ENCODE peak calls at places on chromosome 22, in eight cellular contexts. One of them, this sample, is unnamed. For H3K4me1, the result is how much of the 10 kb centered on the place peaks cover.

GRCh38 chr22:41770715-41771452 is 29.6 kb upstream of the CCDC134 start:
- DNase-seq in left ventricle myocardium inferior: no peak
- DNase-seq in OCI-LY7: no peak
- DNase-seq in CD4-positive, CD25-positive, alpha-beta regulatory T cell: no peak
- DNase-seq in sigmoid colon: no peak
- DNase-seq in transverse colon: no peak
- DNase-seq in GM23338: no peak
- DNase-seq in thoracic aorta: no peak
- DNase-seq in this sample: no peak

GRCh38 chr22:32531955-32532818 is 57.6 kb downstream of the FBXO7 start:
- DNase-seq in left ventricle myocardium inferior: peak
- DNase-seq in OCI-LY7: no peak
- DNase-seq in transverse colon: peak
- DNase-seq in thoracic aorta: peak
- DNase-seq in sigmoid colon: peak
- DNase-seq in CD4-positive, CD25-positive, alpha-beta regulatory T cell: no peak
- DNase-seq in GM23338: peak
- DNase-seq in this sample: peak

GRCh38 chr22:31715157-31715778 is 34.7 kb downstream of the PRR14L start:
- DNase-seq in OCI-LY7: no peak
- DNase-seq in thoracic aorta: no peak
- DNase-seq in left ventricle myocardium inferior: no peak
- DNase-seq in sigmoid colon: no peak
- DNase-seq in GM23338: no peak
- DNase-seq in transverse colon: no peak
- DNase-seq in CD4-positive, CD25-positive, alpha-beta regulatory T cell: no peak
- DNase-seq in this sample: no peak

GRCh38 chr22:37742374-37743092 is 45.7 kb downstream of the TRIOBP start:
- DNase-seq in transverse colon: no peak
- DNase-seq in sigmoid colon: peak
- DNase-seq in left ventricle myocardium inferior: no peak
- DNase-seq in CD4-positive, CD25-positive, alpha-beta regulatory T cell: no peak
- DNase-seq in OCI-LY7: no peak
- DNase-seq in GM23338: no peak
- DNase-seq in thoracic aorta: no peak
- DNase-seq in this sample: no peak

GRCh38 chr22:31253949-31254348 is 38.3 kb downstream of the PIK3IP1 start:
- DNase-seq in transverse colon: peak
- DNase-seq in left ventricle myocardium inferior: peak
- DNase-seq in CD4-positive, CD25-positive, alpha-beta regulatory T cell: no peak
- DNase-seq in OCI-LY7: no peak
- DNase-seq in sigmoid colon: peak
- DNase-seq in GM23338: peak
- DNase-seq in thoracic aorta: no peak
- DNase-seq in this sample: no peak

GRCh38 chr22:35023692-35024363 is 42.1 kb upstream of the ISX start:
- DNase-seq in transverse colon: peak
- DNase-seq in left ventricle myocardium inferior: peak
- DNase-seq in CD4-positive, CD25-positive, alpha-beta regulatory T cell: peak
- DNase-seq in OCI-LY7: peak
- DNase-seq in GM23338: peak
- DNase-seq in sigmoid colon: no peak
- DNase-seq in thoracic aorta: no peak
- DNase-seq in this sample: peak

GRCh38 chr22:37274380-37274862 is 7.9 kb upstream of the CYTH4 start:
- DNase-seq in transverse colon: peak
- DNase-seq in OCI-LY7: peak
- DNase-seq in CD4-positive, CD25-positive, alpha-beta regulatory T cell: no peak
- DNase-seq in GM23338: no peak
- DNase-seq in thoracic aorta: no peak
- DNase-seq in left ventricle myocardium inferior: peak
- DNase-seq in sigmoid colon: peak
- DNase-seq in this sample: no peak

GRCh38 chr22:44184006-44184405 is 3.3 kb downstream of the PARVG start:
- DNase-seq in thoracic aorta: no peak
- DNase-seq in GM23338: no peak
- DNase-seq in OCI-LY7: no peak
- DNase-seq in transverse colon: no peak
- DNase-seq in CD4-positive, CD25-positive, alpha-beta regulatory T cell: no peak
- DNase-seq in left ventricle myocardium inferior: no peak
- DNase-seq in sigmoid colon: no peak
- DNase-seq in this sample: no peak

GRCh38 chr22:38681784-38682335 is at the start of gene TOMM22:
- DNase-seq in GM23338: peak
- DNase-seq in thoracic aorta: peak
- DNase-seq in sigmoid colon: peak
- DNase-seq in left ventricle myocardium inferior: peak
- DNase-seq in transverse colon: peak
- DNase-seq in CD4-positive, CD25-positive, alpha-beta regulatory T cell: peak
- DNase-seq in OCI-LY7: peak
- DNase-seq in this sample: peak

GRCh38 chr22:40759294-40759840 is 59.8 kb downstream of the SLC25A17 start:
- DNase-seq in left ventricle myocardium inferior: no peak
- DNase-seq in transverse colon: no peak
- DNase-seq in OCI-LY7: no peak
- DNase-seq in thoracic aorta: no peak
- DNase-seq in GM23338: no peak
- DNase-seq in CD4-positive, CD25-positive, alpha-beta regulatory T cell: no peak
- DNase-seq in sigmoid colon: no peak
- DNase-seq in this sample: no peak

GRCh38 chr22:17633217-17633997 is 4.9 kb upstream of the ATP6V1E1 start:
- DNase-seq in sigmoid colon: no peak
- DNase-seq in left ventricle myocardium inferior: no peak
- DNase-seq in GM23338: peak
- DNase-seq in thoracic aorta: no peak
- DNase-seq in CD4-positive, CD25-positive, alpha-beta regulatory T cell: no peak
- DNase-seq in transverse colon: no peak
- DNase-seq in OCI-LY7: no peak
- DNase-seq in this sample: no peak

GRCh38 chr22:23862103-23862502 is 4.4 kb downstream of the SLC2A11 start:
- DNase-seq in CD4-positive, CD25-positive, alpha-beta regulatory T cell: peak
- DNase-seq in sigmoid colon: no peak
- DNase-seq in left ventricle myocardium inferior: no peak
- DNase-seq in OCI-LY7: peak
- DNase-seq in thoracic aorta: no peak
- DNase-seq in transverse colon: no peak
- DNase-seq in GM23338: peak
- DNase-seq in this sample: peak

DNA sequence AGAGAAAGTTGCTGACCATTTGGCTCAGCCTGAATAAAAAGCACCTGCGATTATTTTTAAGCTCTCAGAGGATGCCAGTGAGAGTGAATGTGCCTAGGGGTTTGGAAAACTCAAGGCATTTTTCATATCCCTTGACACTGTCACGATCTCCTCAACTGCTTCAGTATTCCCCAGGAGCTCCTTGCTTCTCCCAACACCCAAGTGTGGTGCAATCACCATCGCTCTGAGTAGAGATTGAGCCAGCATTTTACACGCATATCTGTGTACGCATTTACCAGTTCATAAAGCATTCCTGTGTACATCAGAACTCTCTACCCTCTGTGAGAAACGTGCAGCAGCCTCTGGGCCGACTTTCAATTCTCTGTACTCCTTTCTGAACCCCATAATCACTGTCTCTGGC is 1.3 kb downstream of the SRRD start:
- DNase-seq in OCI-LY7: no peak
- DNase-seq in sigmoid colon: no peak
- DNase-seq in CD4-positive, CD25-positive, alpha-beta regulatory T cell: no peak
- DNase-seq in left ventricle myocardium inferior: no peak
- DNase-seq in GM23338: no peak
- DNase-seq in thoracic aorta: no peak
- DNase-seq in transverse colon: no peak
- DNase-seq in this sample: no peak
- H3K4me1 ChIP-seq in OCI-LY7: half or more
- H3K4me1 ChIP-seq in sigmoid colon: under half
- H3K4me1 ChIP-seq in CD4-positive, CD25-positive, alpha-beta regulatory T cell: under half
- H3K4me1 ChIP-seq in left ventricle myocardium inferior: half or more
- H3K4me1 ChIP-seq in GM23338: under half
- H3K4me1 ChIP-seq in thoracic aorta: under half
- H3K4me1 ChIP-seq in transverse colon: under half
- H3K4me1 ChIP-seq in this sample: under half

DNA sequence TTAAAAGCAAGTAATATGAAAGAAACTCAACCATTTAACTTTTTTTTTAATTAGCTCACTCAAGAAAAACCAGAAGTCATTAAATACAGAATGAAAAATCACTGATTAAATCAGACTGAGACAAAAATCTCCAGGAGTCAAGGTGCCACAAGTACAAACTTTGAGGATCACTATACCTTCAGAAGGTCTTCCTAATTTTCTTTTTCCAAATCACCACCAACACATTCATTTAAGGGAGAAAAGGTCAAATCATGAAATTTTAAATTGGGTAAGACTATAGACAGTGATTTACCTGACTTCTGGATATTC is 32.3 kb downstream of the PITPNB start:
- DNase-seq in thoracic aorta: no peak
- DNase-seq in sigmoid colon: no peak
- DNase-seq in GM23338: no peak
- DNase-seq in OCI-LY7: no peak
- DNase-seq in CD4-positive, CD25-positive, alpha-beta regulatory T cell: no peak
- DNase-seq in left ventricle myocardium inferior: no peak
- DNase-seq in transverse colon: no peak
- DNase-seq in this sample: no peak
- H3K4me1 ChIP-seq in thoracic aorta: under half
- H3K4me1 ChIP-seq in sigmoid colon: half or more
- H3K4me1 ChIP-seq in GM23338: under half
- H3K4me1 ChIP-seq in OCI-LY7: under half
- H3K4me1 ChIP-seq in CD4-positive, CD25-positive, alpha-beta regulatory T cell: under half
- H3K4me1 ChIP-seq in left ventricle myocardium inferior: half or more
- H3K4me1 ChIP-seq in transverse colon: under half
- H3K4me1 ChIP-seq in this sample: under half

GRCh38 chr22:42921301-42921700 is 64.2 kb upstream of the ARFGAP3 start:
- DNase-seq in sigmoid colon: peak
- DNase-seq in GM23338: no peak
- DNase-seq in CD4-positive, CD25-positive, alpha-beta regulatory T cell: no peak
- DNase-seq in OCI-LY7: no peak
- DNase-seq in transverse colon: no peak
- DNase-seq in left ventricle myocardium inferior: no peak
- DNase-seq in thoracic aorta: no peak
- DNase-seq in this sample: no peak

GRCh38 chr22:42924436-42924835 is 67.4 kb upstream of the ARFGAP3 start:
- DNase-seq in sigmoid colon: peak
- DNase-seq in left ventricle myocardium inferior: no peak
- DNase-seq in transverse colon: no peak
- DNase-seq in GM23338: no peak
- DNase-seq in OCI-LY7: no peak
- DNase-seq in thoracic aorta: no peak
- DNase-seq in CD4-positive, CD25-positive, alpha-beta regulatory T cell: no peak
- DNase-seq in this sample: no peak

GRCh38 chr22:42925598-42925997 is 68.5 kb upstream of the ARFGAP3 start:
- DNase-seq in transverse colon: no peak
- DNase-seq in CD4-positive, CD25-positive, alpha-beta regulatory T cell: no peak
- DNase-seq in thoracic aorta: no peak
- DNase-seq in GM23338: no peak
- DNase-seq in OCI-LY7: no peak
- DNase-seq in left ventricle myocardium inferior: no peak
- DNase-seq in sigmoid colon: no peak
- DNase-seq in this sample: no peak

GRCh38 chr22:42920101-42920820 is 63.2 kb upstream of the ARFGAP3 start:
- DNase-seq in OCI-LY7: no peak
- DNase-seq in GM23338: no peak
- DNase-seq in transverse colon: no peak
- DNase-seq in thoracic aorta: no peak
- DNase-seq in sigmoid colon: peak
- DNase-seq in CD4-positive, CD25-positive, alpha-beta regulatory T cell: no peak
- DNase-seq in left ventricle myocardium inferior: no peak
- DNase-seq in this sample: no peak

DNA sequence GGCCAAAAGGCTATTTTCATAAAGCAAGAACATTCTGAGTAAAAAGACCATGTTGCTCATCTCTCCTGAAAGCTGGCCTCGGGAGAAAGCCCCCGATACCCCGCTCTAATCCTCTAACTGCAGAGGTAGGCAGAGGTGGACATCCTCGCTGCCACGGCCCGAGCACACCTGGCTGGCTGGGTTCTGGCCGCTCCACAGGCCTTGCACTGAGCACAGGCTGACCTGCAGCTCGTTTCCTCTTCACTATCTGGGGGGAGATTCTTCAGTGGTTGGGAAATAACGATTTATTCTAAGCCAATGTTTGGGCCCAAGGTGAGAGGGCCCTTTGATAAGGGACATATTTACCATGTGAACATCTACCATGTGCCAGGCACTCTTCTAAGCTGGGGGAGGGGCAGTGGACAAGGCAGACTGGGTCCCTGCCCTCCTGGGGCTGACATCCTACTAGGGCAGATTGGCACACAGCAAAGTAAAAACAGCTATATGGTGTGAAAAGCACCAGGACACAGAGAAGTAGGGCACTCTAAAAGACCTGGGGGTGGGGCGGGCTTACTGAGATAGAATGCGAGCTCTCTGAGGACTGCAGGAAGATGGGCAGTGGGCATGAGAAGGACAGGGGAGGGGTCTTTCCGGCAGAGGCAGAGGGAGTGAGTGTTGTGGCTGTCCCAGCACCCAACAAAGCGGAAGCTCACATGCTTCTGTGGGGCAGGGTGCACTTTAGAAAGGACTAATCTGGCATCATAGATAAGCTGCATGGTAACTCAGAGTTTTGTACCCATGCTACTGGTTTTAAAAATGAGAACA is 65.5 kb upstream of the ARFGAP3 start:
- DNase-seq in OCI-LY7: no peak
- DNase-seq in left ventricle myocardium inferior: no peak
- DNase-seq in GM23338: no peak
- DNase-seq in CD4-positive, CD25-positive, alpha-beta regulatory T cell: no peak
- DNase-seq in transverse colon: no peak
- DNase-seq in thoracic aorta: no peak
- DNase-seq in sigmoid colon: no peak
- DNase-seq in this sample: no peak
- H3K4me1 ChIP-seq in OCI-LY7: under half
- H3K4me1 ChIP-seq in left ventricle myocardium inferior: half or more
- H3K4me1 ChIP-seq in GM23338: under half
- H3K4me1 ChIP-seq in CD4-positive, CD25-positive, alpha-beta regulatory T cell: under half
- H3K4me1 ChIP-seq in transverse colon: under half
- H3K4me1 ChIP-seq in thoracic aorta: under half
- H3K4me1 ChIP-seq in sigmoid colon: half or more
- H3K4me1 ChIP-seq in this sample: under half

GRCh38 chr22:22043296-22044078 is 60.9 kb upstream of the TOP3B start:
- DNase-seq in transverse colon: no peak
- DNase-seq in GM23338: no peak
- DNase-seq in sigmoid colon: no peak
- DNase-seq in CD4-positive, CD25-positive, alpha-beta regulatory T cell: no peak
- DNase-seq in thoracic aorta: no peak
- DNase-seq in OCI-LY7: peak
- DNase-seq in left ventricle myocardium inferior: no peak
- DNase-seq in this sample: no peak

GRCh38 chr22:22040908-22041307 is 58.3 kb upstream of the TOP3B start:
- DNase-seq in sigmoid colon: no peak
- DNase-seq in left ventricle myocardium inferior: no peak
- DNase-seq in transverse colon: no peak
- DNase-seq in OCI-LY7: no peak
- DNase-seq in CD4-positive, CD25-positive, alpha-beta regulatory T cell: no peak
- DNase-seq in GM23338: no peak
- DNase-seq in thoracic aorta: no peak
- DNase-seq in this sample: no peak

GRCh38 chr22:22040472-22040871 is 57.9 kb upstream of the TOP3B start:
- DNase-seq in CD4-positive, CD25-positive, alpha-beta regulatory T cell: no peak
- DNase-seq in GM23338: no peak
- DNase-seq in sigmoid colon: no peak
- DNase-seq in transverse colon: no peak
- DNase-seq in OCI-LY7: no peak
- DNase-seq in left ventricle myocardium inferior: no peak
- DNase-seq in thoracic aorta: no peak
- DNase-seq in this sample: no peak

GRCh38 chr22:22042599-22043295 is 60.2 kb upstream of the TOP3B start:
- DNase-seq in transverse colon: no peak
- DNase-seq in sigmoid colon: no peak
- DNase-seq in GM23338: no peak
- DNase-seq in left ventricle myocardium inferior: no peak
- DNase-seq in thoracic aorta: no peak
- DNase-seq in CD4-positive, CD25-positive, alpha-beta regulatory T cell: no peak
- DNase-seq in OCI-LY7: peak
- DNase-seq in this sample: no peak

GRCh38 chr22:22042009-22042408 is 59.4 kb upstream of the TOP3B start:
- DNase-seq in sigmoid colon: no peak
- DNase-seq in thoracic aorta: no peak
- DNase-seq in CD4-positive, CD25-positive, alpha-beta regulatory T cell: no peak
- DNase-seq in OCI-LY7: peak
- DNase-seq in GM23338: no peak
- DNase-seq in left ventricle myocardium inferior: no peak
- DNase-seq in transverse colon: no peak
- DNase-seq in this sample: no peak
- H3K4me1 ChIP-seq in sigmoid colon: under half
- H3K4me1 ChIP-seq in thoracic aorta: under half
- H3K4me1 ChIP-seq in CD4-positive, CD25-positive, alpha-beta regulatory T cell: under half
- H3K4me1 ChIP-seq in OCI-LY7: half or more
- H3K4me1 ChIP-seq in GM23338: under half
- H3K4me1 ChIP-seq in left ventricle myocardium inferior: under half
- H3K4me1 ChIP-seq in transverse colon: under half
- H3K4me1 ChIP-seq in this sample: under half